ENCODE peak calls at places on chromosomes 1 and 21, in four cellular contexts. V, U, A and X are unnamed samples.

GRCh38 chr21:17679002-17679600 is 66.4 kb upstream of the BTG3 start:
- DNase-seq in V (no peak), U (peak), A (peak), X (peak)

GRCh38 chr1:1779691-1780597 is 1.7 kb upstream of the NADK start:
- DNase-seq in V (peak), U (peak), A (no peak), X (no peak)

GRCh38 chr21:21200103-21200938 is 202.1 kb downstream of the NCAM2 start:
- DNase-seq in V (no peak), U (peak), A (no peak), X (peak)

GRCh38 chr1:109803901-109804331 is 40.2 kb upstream of the EPS8L3 start:
- DNase-seq in V (no peak), U (no peak), A (no peak), X (no peak)

GRCh38 chr21:28827422-28827821 is 165.3 kb downstream of the LTN1 start:
- DNase-seq in V (no peak), U (no peak), A (no peak), X (no peak)

GRCh38 chr1:58391056-58391455 is 155.5 kb downstream of the OMA1 start:
- DNase-seq in V (no peak), U (no peak), A (no peak), X (no peak)

GRCh38 chr1:31795801-31796621 is 19.8 kb downstream of the SPOCD1 start:
- DNase-seq in V (no peak), U (peak), A (no peak), X (no peak)

GRCh38 chr1:184866991-184867788 is 107.1 kb downstream of the NIBAN1 start:
- DNase-seq in V (no peak), U (no peak), A (no peak), X (no peak)

GRCh38 chr1:50930965-50931737 is 28.9 kb downstream of the FAF1 start:
- DNase-seq in V (no peak), U (no peak), A (no peak), X (no peak)

GRCh38 chr1:14894811-14895524 is 258.6 kb upstream of the TMEM51 start:
- DNase-seq in V (no peak), U (no peak), A (no peak), X (no peak)

GRCh38 chr1:56081151-56081550 is 498.2 kb downstream of the PLPP3 start:
- DNase-seq in V (no peak), U (no peak), A (no peak), X (no peak)

GRCh38 chr1:62962794-62963776 is 179.2 kb downstream of the ATG4C start:
- DNase-seq in V (peak), U (peak), A (peak), X (peak)

GRCh38 chr1:3319874-3320245 is 134.6 kb upstream of the ARHGEF16 start:
- DNase-seq in V (peak), U (peak), A (peak), X (peak)

GRCh38 chr1:16254263-16254948 is 17.4 kb upstream of the CPLANE2 start:
- DNase-seq in V (no peak), U (no peak), A (no peak), X (no peak)

GRCh38 chr1:225944951-225945350 is 3.9 kb upstream of the LEFTY2 start:
- DNase-seq in V (no peak), U (peak), A (no peak), X (no peak)

GRCh38 chr1:175564119-175564518 is 179.3 kb downstream of the TNR start:
- DNase-seq in V (no peak), U (no peak), A (no peak), X (no peak)

GRCh38 chr1:232111616-232112015 is 485.0 kb downstream of the DISC1 start:
- DNase-seq in V (no peak), U (no peak), A (no peak), X (no peak)

GRCh38 chr1:200379940-200380588 is 29.8 kb downstream of the ZNF281 start:
- DNase-seq in V (no peak), U (no peak), A (no peak), X (no peak)

GRCh38 chr21:38742580-38743260 is 63.0 kb upstream of the ETS2 start:
- DNase-seq in V (no peak), U (no peak), A (no peak), X (no peak)

GRCh38 chr21:10466200-10466599 is 55.2 kb upstream of the TPTE start:
- DNase-seq in V (no peak), U (no peak), A (no peak), X (no peak)

GRCh38 chr21:21018841-21019240 is 20.6 kb downstream of the NCAM2 start:
- DNase-seq in V (no peak), U (no peak), A (no peak), X (no peak)

GRCh38 chr1:12059226-12059625 is 3.9 kb upstream of the TNFRSF8 start:
- DNase-seq in V (no peak), U (no peak), A (no peak), X (no peak)

GRCh38 chr1:26848947-26849774 is 13.8 kb upstream of the SFN start:
- DNase-seq in V (no peak), U (no peak), A (peak), X (peak)

GRCh38 chr1:167721617-167722151 is at the start of gene MPZL1:
- DNase-seq in V (peak), U (peak), A (peak), X (peak)

GRCh38 chr1:170790651-170791071 is 126.7 kb downstream of the PRRX1 start:
- DNase-seq in V (no peak), U (no peak), A (no peak), X (no peak)

GRCh38 chr1:111140680-111140967 is 601 bp downstream of the CEPT1 start:
- DNase-seq in V (no peak), U (no peak), A (peak), X (peak)

GRCh38 chr1:54640863-54641836 is at the start of gene MROH7:
- DNase-seq in V (no peak), U (no peak), A (no peak), X (no peak)

GRCh38 chr21:25370311-25370744 is 237.0 kb downstream of the MRPL39 start:
- DNase-seq in V (no peak), U (no peak), A (no peak), X (no peak)

GRCh38 chr1:11042995-11043874 is 3.8 kb downstream of the MASP2 start:
- DNase-seq in V (peak), U (peak), A (no peak), X (no peak)

DNA sequence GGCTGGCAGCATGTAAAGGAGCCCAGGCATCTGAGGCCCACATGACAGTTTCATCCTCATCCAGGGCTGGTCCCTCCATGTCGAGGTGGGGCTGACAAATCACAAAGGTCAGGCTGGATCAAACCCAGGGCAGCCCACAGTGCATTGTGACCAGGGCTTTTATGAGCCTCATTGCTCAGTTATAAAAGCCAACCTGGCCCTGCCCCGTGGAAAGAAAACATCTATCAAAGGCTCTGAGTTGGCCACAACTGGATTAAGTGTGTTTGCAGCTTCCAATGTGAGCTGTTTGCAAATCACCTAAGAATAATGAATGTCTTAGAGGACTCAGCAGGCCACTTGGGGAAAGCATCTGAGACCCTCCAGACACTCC is 45.4 kb downstream of the GRHL3 start:
- DNase-seq in V (no peak), U (no peak), A (no peak), X (no peak)
- TF ChIP-seq RNF2 in V (no peak), U (no peak), A (no peak), X (no peak)

DNA sequence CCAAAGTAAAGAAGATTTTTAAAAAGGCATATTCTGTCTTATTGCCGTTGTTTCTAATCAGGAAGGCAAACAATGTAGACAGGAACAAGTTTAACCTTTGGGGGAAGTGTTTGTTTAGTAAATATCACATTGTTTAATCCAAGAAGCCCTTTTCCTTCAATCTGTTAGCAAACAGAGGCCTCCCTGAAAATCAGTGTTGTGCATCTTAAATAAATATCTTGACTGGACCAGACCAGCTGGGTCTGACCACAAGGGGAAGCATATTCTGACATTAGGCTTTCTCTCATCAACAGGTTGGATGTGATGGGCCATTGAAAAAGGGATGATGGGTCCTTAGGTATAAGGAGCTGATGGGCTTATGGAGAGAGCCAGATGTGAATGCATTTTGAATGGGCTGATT is 81.8 kb upstream of the SGIP1 start:
- DNase-seq in V (no peak), U (no peak), A (no peak), X (peak)
- TF ChIP-seq RNF2 in V (no peak), U (no peak), A (no peak), X (no peak)

GRCh38 chr1:196260267-196260666 is 348.0 kb downstream of the KCNT2 start:
- DNase-seq in V (no peak), U (no peak), A (no peak), X (no peak)
- TF ChIP-seq RNF2 in V (no peak), U (no peak), A (no peak), X (no peak)

DNA sequence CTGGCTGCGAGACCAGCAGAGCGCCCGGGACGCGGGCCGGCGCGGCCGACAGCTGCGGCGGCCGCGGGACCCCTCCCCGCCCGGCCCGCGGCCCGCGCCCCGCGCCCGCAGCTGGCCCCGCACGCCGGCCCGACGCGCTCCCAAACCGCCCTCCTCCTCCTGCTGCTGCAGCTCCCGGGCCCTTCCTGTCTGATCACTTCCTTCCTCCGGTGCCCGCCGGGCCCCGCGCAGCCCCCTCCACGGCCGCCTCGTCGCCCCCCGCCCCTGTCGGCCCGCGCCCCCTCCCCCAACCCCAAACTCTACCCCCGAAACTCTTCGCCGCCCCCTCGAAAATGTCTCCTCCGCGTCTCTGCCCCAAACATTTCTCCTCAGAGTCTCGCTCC is 586 bp downstream of the LUZP1 start:
- DNase-seq in V (no peak), U (peak), A (no peak), X (no peak)
- TF ChIP-seq RNF2 in V (no peak), U (no peak), A (no peak), X (no peak)

GRCh38 chr1:214123061-214123784 is 135.4 kb downstream of the PROX1 start:
- DNase-seq in V (no peak), U (peak), A (peak), X (peak)

GRCh38 chr1:214122110-214122509 is 134.3 kb downstream of the PROX1 start:
- DNase-seq in V (no peak), U (no peak), A (no peak), X (no peak)

GRCh38 chr1:214124915-214125314 is 137.1 kb downstream of the PROX1 start:
- DNase-seq in V (no peak), U (no peak), A (peak), X (no peak)

GRCh38 chr1:214125819-214126218 is 138.0 kb downstream of the PROX1 start:
- DNase-seq in V (no peak), U (no peak), A (no peak), X (no peak)

GRCh38 chr1:214124281-214124805 is 136.6 kb downstream of the PROX1 start:
- DNase-seq in V (no peak), U (no peak), A (no peak), X (no peak)
- TF ChIP-seq RNF2 in V (no peak), U (no peak), A (no peak), X (no peak)

GRCh38 chr1:64909021-64909420 is 57.3 kb downstream of the JAK1 start:
- DNase-seq in V (no peak), U (no peak), A (no peak), X (no peak)
- TF ChIP-seq RNF2 in V (no peak), U (no peak), A (no peak), X (no peak)